ENCODE peak calls at places on chromosomes 2 and 18, in seven cellular contexts. M is transverse colon, D is A549, G is endothelial cell of umbilical vein, F is stomach, X is body of pancreas, J is suprapubic skin. H is an unnamed sample.

GRCh38 chr2:107001964-107002696 is 116.2 kb upstream of the ST6GAL2 start:
- DNase-seq in M (no peak), D (peak; percentile 87), G (no peak), F (no peak), X (no peak), J (no peak), H (no peak)

GRCh38 chr2:145049475-145049874 is 529.6 kb upstream of the ZEB2 start:
- DNase-seq in M (no peak), D (no peak), G (peak; percentile 4), F (no peak), X (no peak), J (no peak), H (no peak)

GRCh38 chr2:181772334-181772733 is 92.0 kb upstream of the NEUROD1 start:
- DNase-seq in M (no peak), D (no peak), G (no peak), F (no peak), X (no peak), J (no peak), H (no peak)

GRCh38 chr2:134460583-134460998 is 206.7 kb downstream of the MGAT5 start:
- DNase-seq in M (peak; percentile 31), D (peak; percentile 78), G (peak; percentile 52), F (peak; percentile 78), X (peak; percentile 88), J (peak; percentile 60), H (peak; percentile 24)

GRCh38 chr2:204486855-204487254 is 58.4 kb upstream of the PARD3B start:
- DNase-seq in M (no peak), D (no peak), G (no peak), F (no peak), X (no peak), J (no peak), H (no peak)

GRCh38 chr2:55099878-55100820 is 49.9 kb upstream of the RTN4 start:
- DNase-seq in M (no peak), D (peak; percentile 28), G (peak; percentile 87), F (no peak), X (no peak), J (no peak), H (peak; percentile 52)

GRCh38 chr2:96470636-96471035 is 34.5 kb downstream of the NEURL3 start:
- DNase-seq in M (peak; percentile 59), D (peak; percentile 55), G (peak; percentile 54), F (peak; percentile 70), X (peak; percentile 80), J (no peak), H (no peak)

GRCh38 chr2:169069341-169069740 is at the start of gene DHRS9:
- DNase-seq in M (peak; percentile 63), D (peak; percentile 78), G (peak; percentile 39), F (no peak), X (no peak), J (no peak), H (no peak)

DNA sequence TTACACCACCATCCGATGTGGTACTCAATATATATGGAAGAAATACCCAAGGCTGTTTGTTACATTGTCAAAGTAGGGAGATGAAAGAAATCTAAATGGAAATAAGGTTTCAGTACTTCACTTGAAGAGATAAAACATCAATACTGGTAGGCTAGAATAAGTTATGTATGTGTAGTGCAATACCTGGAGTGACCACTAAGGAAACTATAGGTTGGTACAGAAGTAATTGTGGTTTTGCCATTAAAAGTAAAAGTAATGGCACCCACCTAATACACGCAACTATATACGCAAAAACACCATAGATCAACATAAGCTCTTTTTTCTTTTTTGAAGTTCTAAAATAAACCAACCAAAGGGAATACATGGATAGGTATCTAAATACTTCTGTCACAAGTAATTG is 143.2 kb upstream of the KYNU start:
- DNase-seq in M (no peak), D (no peak), G (no peak), F (no peak), X (no peak), J (no peak), H (no peak)
- TF ChIP-seq CTCF in M (no peak), D (no peak), G (no peak), F (no peak), X (no peak), J (no peak), H (peak; percentile 57)

GRCh38 chr2:75328156-75328555 is 128.8 kb upstream of the TACR1 start:
- DNase-seq in M (no peak), D (no peak), G (no peak), F (no peak), X (no peak), J (no peak), H (no peak)
- TF ChIP-seq POLR2A in M (no peak), D (no peak), G (no peak), F (no peak), X (no peak), J (no peak), H (no peak)

DNA sequence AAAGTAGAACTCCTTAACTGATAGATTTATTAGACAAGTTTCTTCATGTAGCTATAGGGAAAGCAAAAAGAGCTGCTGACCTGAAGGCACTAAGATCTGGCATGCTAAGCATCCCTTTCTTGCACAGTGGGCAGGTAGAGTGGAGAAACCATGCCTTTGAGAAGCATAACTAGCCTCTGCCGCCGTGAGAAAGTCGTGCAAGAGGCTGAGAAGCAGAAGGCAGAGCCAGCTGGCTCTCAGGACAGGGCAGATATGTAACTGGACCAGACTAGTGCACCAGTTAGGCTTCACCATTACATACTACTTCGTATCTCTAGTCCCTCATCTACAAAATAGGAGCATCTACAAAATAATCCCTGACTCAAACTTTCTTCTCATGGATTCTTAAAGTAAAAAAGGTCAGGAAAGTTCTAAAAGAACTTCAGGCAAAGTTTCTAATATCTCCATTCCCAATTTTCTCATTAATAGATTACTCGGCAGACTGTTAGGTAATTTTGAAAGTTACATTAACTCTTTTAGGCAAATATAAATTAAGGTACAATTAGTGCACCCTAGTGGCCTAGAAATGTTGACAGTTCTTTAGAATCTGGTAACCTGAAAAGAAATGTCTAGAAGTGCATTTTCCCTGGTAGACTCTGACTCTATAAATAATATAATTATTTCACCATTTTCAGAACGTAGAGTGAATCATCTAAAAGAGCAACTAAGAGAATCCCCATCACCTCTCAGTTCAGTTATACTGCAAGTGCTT is 10.3 kb downstream of the ERBB4 start:
- DNase-seq in M (no peak), D (no peak), G (no peak), F (no peak), X (peak; percentile 7), J (no peak), H (no peak)
- TF ChIP-seq CTCF in M (no peak), D (no peak), G (peak; percentile 1), F (no peak), X (no peak), J (no peak), H (no peak)

DNA sequence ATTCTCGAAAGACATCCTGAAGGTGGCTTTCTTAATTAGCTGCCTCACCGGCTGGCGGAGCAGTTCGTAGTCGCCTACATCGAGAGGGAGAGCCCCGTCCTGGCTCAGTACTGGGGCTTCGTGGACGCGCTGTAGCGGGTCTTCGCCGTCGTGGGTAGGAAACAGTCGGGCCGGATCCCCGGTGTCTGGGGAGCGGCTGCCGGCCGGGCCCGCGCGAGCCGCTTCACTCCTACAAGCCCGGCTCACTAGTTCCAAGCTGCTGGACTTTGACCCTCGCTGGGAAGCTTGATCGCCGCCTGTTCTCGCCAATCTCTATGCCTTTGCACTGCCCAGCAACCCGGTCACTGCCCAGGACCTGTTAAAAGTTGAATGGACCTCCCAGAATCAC is 41.3 kb upstream of the AKAIN1 start:
- DNase-seq in M (peak; percentile 82), D (peak; percentile 27), G (no peak), F (peak; percentile 72), X (peak; percentile 83), J (peak; percentile 66), H (peak; percentile 22)
- TF ChIP-seq POLR2A in M (no peak), D (no peak), G (no peak), F (no peak), X (peak; percentile 50), J (no peak), H (no peak)